ENCODE peak calls at places on chromosomes 16 and 17, in eight cellular contexts. A, G, D, T, M, U, N and K are unnamed samples.

GRCh38 chr16:14202697-14203096 is 131.6 kb downstream of the MRTFB start:
- DNase-seq in A (no peak), G (no peak), N (peak; percentile 19), T (peak; percentile 35), D (no peak), M (peak; percentile 32), U (no peak), K (no peak)

GRCh38 chr16:88432174-88432573 is 20.9 kb upstream of the ZFPM1 start:
- DNase-seq in A (no peak), U (no peak), N (no peak), G (no peak), T (no peak), M (no peak), D (no peak), K (no peak)

GRCh38 chr17:71802663-71803062 is 318.2 kb upstream of the SOX9 start:
- DNase-seq in T (no peak), D (no peak), U (no peak), A (no peak), N (no peak), G (no peak), M (no peak), K (no peak)

GRCh38 chr17:76051571-76051970 is 20.7 kb downstream of the SRP68 start:
- DNase-seq in G (no peak), D (no peak), A (no peak), N (peak; percentile 42), M (no peak), U (no peak), T (no peak), K (no peak)

GRCh38 chr17:27560668-27561067 is 70.3 kb upstream of the LGALS9 start:
- DNase-seq in M (no peak), A (no peak), T (peak; percentile 40), G (no peak), U (no peak), D (no peak), N (no peak), K (no peak)

GRCh38 chr17:81518785-81519283 is 6.2 kb upstream of the ACTG1 start:
- DNase-seq in G (peak; percentile 43), M (peak; percentile 74), D (no peak), U (peak; percentile 74), N (no peak), A (no peak), T (peak; percentile 38), K (no peak)

GRCh38 chr17:44095647-44096496 is 25.3 kb downstream of the G6PC3 start:
- DNase-seq in D (no peak), N (no peak), T (peak; percentile 92), M (peak; percentile 95), A (peak; percentile 95), U (no peak), G (peak; percentile 75), K (peak; percentile 63)

GRCh38 chr17:78351449-78352006 is 8.3 kb downstream of the SOCS3 start:
- DNase-seq in U (no peak), A (peak; percentile 89), G (peak; percentile 41), D (peak; percentile 96), M (peak; percentile 99), N (peak; percentile 91), T (peak; percentile 96), K (no peak)

GRCh38 chr16:22318690-22319358 is 21.6 kb downstream of the POLR3E start:
- DNase-seq in U (no peak), M (peak; percentile 53), A (no peak), D (no peak), G (peak; percentile 30), T (peak; percentile 50), N (no peak), K (peak; percentile 28)

GRCh38 chr17:64240261-64240740 is 22.8 kb downstream of the TEX2 start:
- DNase-seq in T (no peak), A (no peak), U (no peak), G (no peak), D (no peak), N (no peak), M (no peak), K (no peak)

GRCh38 chr17:6699997-6700947 is 12.9 kb downstream of the SLC13A5 start:
- DNase-seq in G (no peak), A (no peak), T (no peak), D (no peak), N (no peak), U (no peak), M (no peak), K (no peak)

GRCh38 chr17:74135391-74136167 is 67.9 kb upstream of the RPL38 start:
- DNase-seq in A (no peak), G (no peak), T (no peak), M (no peak), D (no peak), N (no peak), U (no peak), K (no peak)

GRCh38 chr17:39487946-39488345 is 26.7 kb downstream of the CDK12 start:
- DNase-seq in U (no peak), M (no peak), T (peak; percentile 7), G (no peak), D (no peak), A (no peak), N (no peak), K (no peak)

GRCh38 chr17:6449307-6449706 is 5.1 kb downstream of the PIMREG start:
- DNase-seq in M (no peak), G (no peak), N (no peak), D (no peak), U (no peak), T (no peak), A (no peak), K (no peak)

GRCh38 chr17:37672545-37673078 is 29.4 kb upstream of the DDX52 start:
- DNase-seq in G (no peak), N (no peak), T (no peak), M (peak; percentile 55), D (no peak), A (no peak), U (no peak), K (no peak)

DNA sequence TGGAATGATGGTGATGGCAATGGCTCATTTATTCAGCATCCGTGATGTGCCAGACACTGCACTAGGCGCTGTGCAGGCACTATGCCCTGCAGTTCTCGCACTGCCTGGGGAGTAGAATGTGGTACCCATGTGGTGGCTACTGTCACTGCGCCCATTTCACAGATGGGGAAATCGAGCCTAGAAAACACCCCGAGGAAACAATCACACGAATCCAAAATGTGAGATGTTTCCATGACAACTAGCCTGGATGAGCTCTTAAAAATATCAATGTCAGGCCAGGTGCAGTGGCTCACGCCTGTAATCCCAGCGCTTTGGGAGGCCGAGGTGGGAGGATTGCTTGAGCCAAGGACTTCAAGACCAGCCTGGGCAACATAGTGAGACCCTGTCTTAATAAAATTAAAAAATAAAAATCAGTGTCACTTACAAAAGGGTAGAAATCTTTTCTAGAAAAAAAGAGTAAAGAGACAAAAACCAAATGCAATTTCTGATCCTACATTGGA is 57.9 kb upstream of the TNRC6A start:
- DNase-seq in D (no peak), M (no peak), N (no peak), T (no peak), G (no peak), A (no peak), U (no peak), K (no peak)
- TF ChIP-seq CTCF in D (no peak), M (no peak), N (no peak), T (peak; percentile 12), G (no peak), A (no peak), U (peak; percentile 1), K (no peak)

DNA sequence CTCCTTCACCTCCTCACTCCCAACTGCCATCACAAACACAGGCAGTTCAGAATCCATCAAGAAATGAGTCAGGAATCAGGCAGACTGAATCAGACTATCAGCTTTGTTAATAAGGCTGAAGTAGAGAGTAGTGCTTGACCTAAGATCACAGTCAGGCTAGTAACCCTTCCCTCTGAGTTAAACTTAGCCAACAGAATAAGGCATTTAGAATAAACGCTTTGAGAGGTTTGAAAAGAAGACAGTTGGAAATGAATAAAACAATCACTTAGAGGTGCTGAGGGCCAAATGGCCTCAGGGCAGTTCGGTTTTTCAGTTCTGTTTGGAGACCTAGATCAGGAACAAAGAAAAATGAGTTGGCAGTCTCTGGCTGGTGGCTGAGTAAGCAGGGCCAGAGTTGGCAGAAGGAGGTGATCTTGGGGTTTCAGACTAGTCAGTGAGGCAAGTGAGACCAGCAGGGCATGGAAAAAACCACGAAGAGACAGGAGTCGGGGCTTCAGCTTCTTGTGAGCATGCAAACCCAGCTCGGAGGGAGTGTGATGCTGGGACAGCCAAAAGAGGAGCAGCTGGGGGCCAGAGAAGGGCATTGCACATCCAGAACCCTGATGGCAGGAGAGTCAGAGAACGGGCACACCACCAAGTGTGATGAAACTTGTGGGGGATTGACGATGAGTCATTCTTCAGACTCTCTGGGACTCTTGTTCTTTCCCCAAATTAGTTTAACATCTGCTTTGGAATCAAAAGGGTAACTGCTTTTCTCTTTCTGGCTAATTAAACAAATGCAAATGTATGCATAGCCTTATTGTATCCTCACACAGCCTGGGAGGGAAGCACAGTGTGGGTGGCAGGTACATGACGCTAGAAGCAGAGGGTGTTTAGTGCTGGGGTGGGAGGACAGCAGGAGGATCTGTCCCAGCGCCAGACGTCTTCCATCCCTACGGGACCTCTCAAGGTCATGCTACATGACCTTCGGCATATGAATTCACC is 54.8 kb downstream of the SPECC1 start:
- DNase-seq in N (peak; percentile 51), T (peak; percentile 94), G (no peak), A (peak; percentile 85), U (peak; percentile 57), D (peak; percentile 92), M (peak; percentile 96), K (no peak)
- TF ChIP-seq CTCF in N (no peak), T (no peak), G (no peak), A (no peak), U (no peak), D (no peak), M (no peak), K (no peak)

DNA sequence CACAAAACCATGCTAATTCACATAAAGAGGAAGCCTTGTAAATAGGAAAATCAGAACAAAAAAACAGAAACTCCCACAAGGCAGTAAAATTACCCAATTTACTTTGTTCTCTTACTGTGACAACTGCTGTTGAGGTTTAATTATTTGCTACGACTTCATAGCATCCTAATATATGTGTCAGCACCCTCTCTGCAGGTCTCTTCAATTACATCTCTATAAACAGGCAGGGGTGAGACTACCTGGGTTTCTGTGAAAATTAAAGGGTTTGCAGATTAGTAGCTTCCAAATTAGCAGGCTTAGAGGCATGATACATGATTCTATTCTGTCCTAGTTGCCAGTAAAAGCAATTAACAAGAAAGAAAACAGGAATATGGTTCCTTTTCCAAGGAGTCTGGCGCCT is 2.6 kb downstream of the WDR59 start:
- DNase-seq in N (no peak), U (no peak), D (no peak), T (no peak), A (no peak), G (no peak), M (no peak), K (no peak)
- TF ChIP-seq CTCF in N (no peak), U (no peak), D (no peak), T (no peak), A (no peak), G (no peak), M (no peak), K (no peak)

DNA sequence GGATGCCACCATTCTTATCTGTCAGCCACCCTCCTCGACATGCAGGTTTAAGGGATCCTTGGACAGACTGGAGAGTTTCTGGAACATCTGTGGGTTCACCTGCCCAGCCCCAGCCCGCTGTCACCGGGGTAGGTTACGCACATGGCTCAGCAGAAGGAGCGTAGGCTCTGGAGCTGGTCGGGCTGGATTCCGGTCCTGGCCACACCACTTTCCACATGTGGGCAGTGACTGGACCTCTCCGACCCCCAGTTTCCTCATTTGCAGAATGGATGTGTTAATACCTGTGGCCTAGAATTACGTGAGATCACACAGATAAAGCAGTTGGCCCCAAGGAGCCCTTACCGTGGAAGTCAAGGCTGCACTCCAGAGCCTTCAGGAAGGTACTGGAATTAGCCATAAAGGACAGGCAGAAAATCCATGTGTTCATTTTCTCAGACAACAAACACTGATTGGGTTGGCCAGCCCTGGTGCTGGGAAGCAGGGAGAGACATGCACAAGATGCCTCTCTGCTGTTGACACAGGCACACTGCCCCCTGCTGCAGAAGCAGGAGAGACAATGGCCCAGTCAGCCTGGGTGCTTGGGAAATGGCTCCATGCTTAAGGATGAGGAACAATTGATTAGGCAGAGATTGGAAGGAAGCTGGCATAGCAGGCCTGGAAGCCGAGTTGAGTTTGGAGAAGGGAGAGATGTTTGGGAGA is 58.8 kb downstream of the SF3B3 start:
- DNase-seq in G (no peak), M (peak; percentile 38), A (no peak), T (no peak), D (no peak), N (no peak), U (no peak), K (no peak)
- TF ChIP-seq CTCF in G (no peak), M (no peak), A (peak; percentile 35), T (peak; percentile 35), D (no peak), N (peak; percentile 10), U (peak; percentile 42), K (peak; percentile 28)